ENCODE peak calls at places on chromosomes 1 and 21, in five cellular contexts. G, U, W, H and B are unnamed samples.

GRCh38 chr1:38781872-38782617 is 77.5 kb downstream of the RRAGC start:
- DNase-seq in G (no peak), U (no peak), W (no peak), H (no peak), B (no peak)

GRCh38 chr1:200319143-200319542 is 90.7 kb downstream of the ZNF281 start:
- DNase-seq in G (no peak), U (no peak), W (no peak), H (no peak), B (no peak)

GRCh38 chr1:234887026-234887910 is 241.4 kb downstream of the TOMM20 start:
- DNase-seq in G (no peak), U (no peak), W (no peak), H (no peak), B (no peak)

GRCh38 chr1:223230161-223230881 is 87.3 kb upstream of the TLR5 start:
- DNase-seq in G (no peak), U (no peak), W (no peak), H (no peak), B (no peak)

GRCh38 chr1:105558023-105558422 is 1498.5 kb upstream of the PRMT6 start:
- DNase-seq in G (no peak), U (no peak), W (no peak), H (no peak), B (no peak)

GRCh38 chr1:90000934-90001676 is 6.2 kb downstream of the ZNF326 start:
- DNase-seq in G (peak; percentile 27), U (no peak), W (no peak), H (no peak), B (no peak)

GRCh38 chr1:165392634-165393571 is 36.4 kb upstream of the LMX1A start:
- DNase-seq in G (peak; percentile 98), U (peak; percentile 64), W (peak; percentile 82), H (peak; percentile 93), B (peak; percentile 75)

GRCh38 chr21:41545500-41546359 is 37.8 kb upstream of the TMPRSS2 start:
- DNase-seq in G (no peak), U (peak; percentile 28), W (no peak), H (no peak), B (no peak)

GRCh38 chr1:21022279-21023040 is 154.2 kb downstream of the EIF4G3 start:
- DNase-seq in G (peak; percentile 64), U (peak; percentile 81), W (no peak), H (no peak), B (no peak)

GRCh38 chr1:9101510-9102146 is 27.3 kb downstream of the GPR157 start:
- DNase-seq in G (peak; percentile 37), U (no peak), W (peak; percentile 18), H (peak; percentile 80), B (peak; percentile 38)

GRCh38 chr21:33023574-33024277 is 2.0 kb upstream of the OLIG2 start:
- DNase-seq in G (no peak), U (no peak), W (no peak), H (peak; percentile 75), B (no peak)

GRCh38 chr1:55519937-55520683 is 304.9 kb upstream of the USP24 start:
- DNase-seq in G (no peak), U (no peak), W (no peak), H (no peak), B (no peak)

GRCh38 chr1:41608242-41608641 is 123.8 kb upstream of the EDN2 start:
- DNase-seq in G (no peak), U (no peak), W (no peak), H (peak; percentile 31), B (peak; percentile 27)

GRCh38 chr1:211654838-211655787 is 20.3 kb downstream of the NEK2 start:
- DNase-seq in G (peak; percentile 91), U (no peak), W (peak; percentile 79), H (peak; percentile 93), B (peak; percentile 90)

GRCh38 chr1:164785841-164786534 is 227.0 kb downstream of the PBX1 start:
- DNase-seq in G (no peak), U (no peak), W (no peak), H (no peak), B (no peak)

GRCh38 chr1:229991724-229992333 is 75.2 kb upstream of the GALNT2 start:
- DNase-seq in G (no peak), U (no peak), W (no peak), H (no peak), B (no peak)

GRCh38 chr1:70443739-70444138 is 32.7 kb downstream of the CTH start:
- DNase-seq in G (no peak), U (no peak), W (no peak), H (no peak), B (no peak)

GRCh38 chr1:221439734-221440436 is 302.0 kb downstream of the DUSP10 start:
- DNase-seq in G (no peak), U (no peak), W (no peak), H (no peak), B (no peak)

GRCh38 chr1:13798120-13798519 is 98.1 kb downstream of the PRDM2 start:
- DNase-seq in G (no peak), U (no peak), W (no peak), H (no peak), B (no peak)

GRCh38 chr21:35136586-35137254 is 87.6 kb upstream of the RUNX1 start:
- DNase-seq in G (peak; percentile 70), U (no peak), W (no peak), H (no peak), B (peak; percentile 38)

GRCh38 chr21:26453258-26453657 is 119.8 kb downstream of the CYYR1 start:
- DNase-seq in G (no peak), U (no peak), W (no peak), H (no peak), B (no peak)

GRCh38 chr1:233193741-233194140 is 101.8 kb downstream of the PCNX2 start:
- DNase-seq in G (no peak), U (no peak), W (no peak), H (no peak), B (no peak)

GRCh38 chr1:207828485-207829158 is 76.8 kb downstream of the CD46 start:
- DNase-seq in G (peak; percentile 77), U (peak; percentile 81), W (peak; percentile 24), H (peak; percentile 70), B (peak; percentile 75)

GRCh38 chr1:113898243-113898814 is 6.3 kb downstream of the AP4B1 start:
- DNase-seq in G (no peak), U (no peak), W (no peak), H (no peak), B (no peak)

DNA sequence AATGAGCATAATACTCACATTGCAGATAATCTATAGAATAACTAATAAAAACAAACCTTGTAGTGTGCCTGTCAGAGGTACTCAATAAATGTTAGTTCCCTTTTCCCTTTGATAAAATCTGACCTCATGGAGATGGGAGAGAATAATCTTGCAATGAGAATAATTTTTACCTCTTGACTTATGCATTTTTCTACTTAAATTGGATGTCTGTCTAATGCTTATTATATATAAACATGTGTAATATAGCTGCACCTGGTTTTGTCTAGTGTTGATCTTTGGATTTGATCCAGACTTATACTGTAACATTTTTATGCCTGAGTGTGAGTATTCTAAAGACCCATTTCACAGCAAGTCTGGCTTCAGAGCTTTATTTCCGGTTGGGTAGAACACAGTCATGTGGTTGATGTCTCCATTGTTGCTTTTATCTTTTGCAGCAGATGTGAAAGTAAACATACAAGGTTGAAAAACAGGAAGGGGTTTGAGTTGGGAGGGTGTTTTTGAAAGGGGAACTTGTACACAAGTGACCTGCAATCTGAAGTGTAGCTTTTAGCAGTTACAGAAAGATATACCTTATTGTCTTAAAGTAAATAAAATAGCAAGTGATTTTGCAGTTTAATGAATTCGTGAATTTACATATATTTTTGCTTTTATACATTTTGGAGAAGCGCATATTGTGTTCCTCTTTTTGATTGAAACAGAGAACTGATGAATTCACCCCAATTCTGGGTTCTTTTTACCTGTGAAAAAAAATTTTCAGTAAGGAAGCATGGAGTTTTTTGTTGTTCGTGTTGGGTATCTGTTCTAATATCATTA is 12.5 kb downstream of the EPB41 start:
- DNase-seq in G (peak; percentile 64), U (peak; percentile 91), W (no peak), H (peak; percentile 23), B (no peak)
- H3K4me1 ChIP-seq in G (peaks cover 34% of the 10 kb centered on the region), U (peaks cover 24% of the 10 kb centered on the region), W (peaks cover 2% of the 10 kb centered on the region), H (peaks cover 30% of the 10 kb centered on the region), B (no peaks in the 10 kb centered on the region)

GRCh38 chr1:225754940-225755635 is 22.5 kb upstream of the SRP9 start:
- DNase-seq in G (peak; percentile 35), U (no peak), W (no peak), H (no peak), B (no peak)

GRCh38 chr1:225750865-225751824 is 26.5 kb upstream of the SRP9 start:
- DNase-seq in G (no peak), U (no peak), W (no peak), H (no peak), B (no peak)

GRCh38 chr1:225757927-225758460 is 19.6 kb upstream of the SRP9 start:
- DNase-seq in G (no peak), U (no peak), W (no peak), H (no peak), B (no peak)

GRCh38 chr1:225752245-225752644 is 25.4 kb upstream of the SRP9 start:
- DNase-seq in G (no peak), U (no peak), W (no peak), H (no peak), B (no peak)

GRCh38 chr1:225755668-225756294 is 21.8 kb upstream of the SRP9 start:
- DNase-seq in G (no peak), U (no peak), W (no peak), H (no peak), B (no peak)
- H3K9ac ChIP-seq in G (no peak overlapping the region), U (no peak overlapping the region), W (no peak overlapping the region), H (no peak overlapping the region), B (no peak overlapping the region)

DNA sequence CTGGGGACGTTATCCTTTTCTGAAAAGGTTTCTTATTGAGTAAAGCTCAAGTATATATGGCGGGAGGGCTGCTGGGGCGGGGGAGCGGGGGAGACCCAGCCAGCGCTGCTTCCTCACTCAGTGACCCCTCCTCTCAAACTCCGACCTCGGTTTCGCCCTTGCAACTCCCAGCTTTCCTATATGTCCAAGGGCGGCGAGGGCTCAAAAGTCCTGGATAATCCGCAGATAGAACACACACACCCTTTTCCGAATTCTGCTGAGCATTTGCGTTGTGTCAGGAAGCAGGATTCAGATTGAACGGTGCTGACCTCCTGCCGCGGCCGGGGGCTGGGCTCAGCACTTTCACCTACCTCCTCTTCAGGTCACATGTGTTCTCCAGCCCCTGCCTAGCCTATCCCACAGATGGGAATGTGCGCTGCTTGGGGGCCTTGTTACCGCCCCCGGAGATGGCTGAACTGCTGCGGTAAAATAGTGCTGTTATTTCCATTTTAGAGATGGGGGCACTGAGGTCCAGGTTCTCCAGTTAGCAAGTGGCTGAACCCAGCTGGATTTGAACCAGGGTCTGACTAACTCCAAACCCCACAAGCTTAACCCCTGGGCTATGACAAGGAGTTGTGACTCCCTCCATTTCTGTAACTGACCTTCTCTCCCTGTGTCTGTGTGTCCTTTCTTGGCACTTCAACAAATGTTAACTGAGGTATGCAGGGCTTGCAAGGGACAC is 795 bp upstream of the AHDC1 start:
- DNase-seq in G (no peak), U (no peak), W (no peak), H (peak; percentile 53), B (no peak)
- H3K4me3 ChIP-seq in G (peak overlapping the region; percentile 89), U (peak overlapping the region; percentile 83), W (peak overlapping the region; percentile 79), H (peak overlapping the region; percentile 99), B (peak overlapping the region; percentile 81)

GRCh38 chr1:156101880-156102279 is 12.6 kb upstream of the LMNA start:
- DNase-seq in G (no peak), U (no peak), W (no peak), H (no peak), B (no peak)

GRCh38 chr1:156104065-156104810 is 10.3 kb upstream of the LMNA start:
- DNase-seq in G (peak; percentile 41), U (no peak), W (no peak), H (no peak), B (no peak)

GRCh38 chr1:156102634-156103511 is 11.6 kb upstream of the LMNA start:
- DNase-seq in G (no peak), U (no peak), W (no peak), H (no peak), B (no peak)

GRCh38 chr1:156104861-156105546 is 9.5 kb upstream of the LMNA start:
- DNase-seq in G (peak; percentile 48), U (no peak), W (no peak), H (no peak), B (no peak)

GRCh38 chr1:156103521-156103947 is 11.0 kb upstream of the LMNA start:
- DNase-seq in G (no peak), U (no peak), W (no peak), H (no peak), B (no peak)
- H3K4me1 ChIP-seq in G (peaks cover 33% of the 10 kb centered on the region), U (peaks cover 36% of the 10 kb centered on the region), W (peaks cover 54% of the 10 kb centered on the region), H (peaks cover 52% of the 10 kb centered on the region), B (peaks cover 62% of the 10 kb centered on the region)